ENCODE peak calls at places on chromosomes 4 and X, in nine cellular contexts. O, D, Z, G, X, Y, J, A and L are unnamed samples.

GRCh38 chr4:36351082-36351666 is 69.8 kb downstream of the DTHD1 start:
- DNase-seq in O (peak; percentile 59), D (peak; percentile 67), Z (peak; percentile 75), G (peak; percentile 60), X (peak; percentile 74), Y (peak; percentile 70), J (no peak), A (peak; percentile 65), L (peak; percentile 72)

GRCh38 chr4:47031713-47032404 is 492 bp downstream of the GABRB1 start:
- DNase-seq in O (no peak), D (peak; percentile 9), Z (no peak), G (no peak), X (no peak), Y (no peak), J (no peak), A (peak; percentile 19), L (peak; percentile 14)

GRCh38 chrX:118350715-118351114 is 4.8 kb downstream of the WDR44 start:
- DNase-seq in O (no peak), D (no peak), Z (no peak), G (no peak), X (no peak), Y (no peak), J (no peak), A (no peak), L (no peak)

GRCh38 chr4:150647008-150647407 is 65.1 kb downstream of the MAB21L2 start:
- DNase-seq in O (no peak), D (no peak), Z (no peak), G (no peak), X (no peak), Y (no peak), J (no peak), A (no peak), L (no peak)

GRCh38 chrX:110146521-110146920 is 143.6 kb downstream of the TMEM164 start:
- DNase-seq in O (no peak), D (peak; percentile 14), Z (peak; percentile 48), G (peak; percentile 45), X (peak; percentile 47), Y (peak; percentile 64), J (no peak), A (peak; percentile 62), L (peak; percentile 35)

GRCh38 chr4:84708406-84709135 is 125.6 kb downstream of the CDS1 start:
- DNase-seq in O (no peak), D (no peak), Z (no peak), G (no peak), X (no peak), Y (no peak), J (no peak), A (no peak), L (no peak)

GRCh38 chr4:128385683-128386304 is 98.2 kb upstream of the PGRMC2 start:
- DNase-seq in O (no peak), D (no peak), Z (no peak), G (no peak), X (no peak), Y (no peak), J (no peak), A (no peak), L (no peak)

GRCh38 chr4:145956288-145956890 is 17.8 kb upstream of the ZNF827 start:
- DNase-seq in O (peak; percentile 46), D (peak; percentile 31), Z (peak; percentile 46), G (peak; percentile 68), X (no peak), Y (peak; percentile 60), J (no peak), A (peak; percentile 50), L (peak; percentile 30)

GRCh38 chr4:140135529-140136021 is 18.4 kb downstream of the MAML3 start:
- DNase-seq in O (no peak), D (no peak), Z (no peak), G (no peak), X (no peak), Y (no peak), J (no peak), A (no peak), L (peak; percentile 15)

GRCh38 chr4:155529761-155530160 is 136.9 kb upstream of the GUCY1A1 start:
- DNase-seq in O (no peak), D (no peak), Z (no peak), G (no peak), X (no peak), Y (no peak), J (no peak), A (no peak), L (no peak)

GRCh38 chr4:8473198-8473919 is 32.8 kb downstream of the TRMT44 start:
- DNase-seq in O (peak; percentile 24), D (no peak), Z (no peak), G (no peak), X (no peak), Y (no peak), J (no peak), A (no peak), L (no peak)

GRCh38 chrX:137431693-137432488 is 134.0 kb upstream of the ZIC3 start:
- DNase-seq in O (peak; percentile 71), D (no peak), Z (no peak), G (no peak), X (no peak), Y (peak; percentile 70), J (no peak), A (no peak), L (no peak)

GRCh38 chr4:8817081-8817812 is 54.4 kb downstream of the HMX1 start:
- DNase-seq in O (no peak), D (no peak), Z (no peak), G (peak; percentile 29), X (no peak), Y (no peak), J (no peak), A (no peak), L (no peak)

GRCh38 chr4:17762705-17763104 is 18.7 kb downstream of the FAM184B start:
- DNase-seq in O (no peak), D (no peak), Z (no peak), G (no peak), X (no peak), Y (no peak), J (no peak), A (no peak), L (no peak)

GRCh38 chrX:78327370-78328048 is at the start of gene CYSLTR1:
- DNase-seq in O (no peak), D (no peak), Z (peak; percentile 61), G (no peak), X (no peak), Y (peak; percentile 1), J (no peak), A (no peak), L (no peak)

GRCh38 chrX:2696698-2697215 is 5.7 kb downstream of the CD99 start:
- DNase-seq in O (no peak), D (peak; percentile 61), Z (no peak), G (no peak), X (no peak), Y (no peak), J (no peak), A (no peak), L (no peak)
- H3K4me1 ChIP-seq in O (no peaks in the 10 kb centered on the region), D (peaks cover 88% of the 10 kb centered on the region), Z (no peaks in the 10 kb centered on the region), G (no peaks in the 10 kb centered on the region), X (peaks cover 61% of the 10 kb centered on the region), Y (peaks cover 6% of the 10 kb centered on the region), J (peaks cover 95% of the 10 kb centered on the region), A (peaks cover 8% of the 10 kb centered on the region), L (peaks cover 86% of the 10 kb centered on the region)

GRCh38 chr4:52715255-52715897 is 35.8 kb downstream of the ERVMER34-1 start:
- DNase-seq in O (no peak), D (no peak), Z (no peak), G (no peak), X (no peak), Y (no peak), J (no peak), A (no peak), L (no peak)

GRCh38 chr4:52713456-52713937 is 37.7 kb downstream of the ERVMER34-1 start:
- DNase-seq in O (no peak), D (no peak), Z (peak; percentile 31), G (no peak), X (no peak), Y (peak; percentile 44), J (no peak), A (no peak), L (no peak)

GRCh38 chr4:52715914-52716313 is 35.3 kb downstream of the ERVMER34-1 start:
- DNase-seq in O (no peak), D (no peak), Z (no peak), G (no peak), X (no peak), Y (no peak), J (no peak), A (no peak), L (no peak)

GRCh38 chr4:52712991-52713275 is 38.3 kb downstream of the ERVMER34-1 start:
- DNase-seq in O (no peak), D (no peak), Z (no peak), G (no peak), X (no peak), Y (no peak), J (no peak), A (no peak), L (no peak)

DNA sequence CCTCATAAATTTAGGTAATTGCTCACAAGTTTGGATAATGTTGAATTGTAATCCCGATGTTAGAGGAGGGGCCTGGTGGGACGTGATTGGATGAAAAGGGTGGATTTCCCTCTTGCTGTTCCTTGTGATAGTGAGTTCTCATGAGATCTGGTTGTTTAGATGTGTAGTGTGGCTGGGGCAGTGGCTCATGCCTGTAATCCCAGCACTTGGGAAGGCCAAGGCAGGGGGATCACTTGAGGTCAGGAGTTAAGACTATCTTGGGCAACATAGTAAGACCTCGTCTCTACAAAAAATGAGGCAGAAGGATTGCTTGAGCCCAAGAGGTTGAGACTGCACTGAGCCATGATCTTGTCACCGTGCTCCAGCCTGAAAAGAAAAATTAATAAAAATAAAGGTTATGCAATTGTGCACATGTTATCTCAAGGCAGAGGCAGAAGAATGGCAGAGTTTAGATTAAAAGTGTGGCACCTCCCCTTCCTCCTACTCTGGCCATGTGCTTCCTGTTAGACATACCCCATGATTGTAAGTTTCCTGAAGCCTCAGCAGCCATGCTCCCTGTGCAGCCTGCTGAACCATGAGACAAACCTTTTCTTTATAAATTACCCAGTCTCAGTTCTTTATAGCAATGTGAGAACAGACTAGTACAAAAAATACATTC is 36.5 kb downstream of the ERVMER34-1 start:
- DNase-seq in O (no peak), D (no peak), Z (no peak), G (no peak), X (no peak), Y (no peak), J (no peak), A (no peak), L (no peak)
- H3K4me1 ChIP-seq in O (peaks cover 15% of the 10 kb centered on the region), D (peaks cover 38% of the 10 kb centered on the region), Z (peaks cover 21% of the 10 kb centered on the region), G (peaks cover 10% of the 10 kb centered on the region), X (no peaks in the 10 kb centered on the region), Y (peaks cover 18% of the 10 kb centered on the region), J (peaks cover 36% of the 10 kb centered on the region), A (peaks cover 14% of the 10 kb centered on the region), L (peaks cover 24% of the 10 kb centered on the region)

GRCh38 chr4:80240976-80241375 is 25.5 kb upstream of the FGF5 start:
- DNase-seq in O (no peak), D (no peak), Z (peak; percentile 18), G (no peak), X (no peak), Y (no peak), J (no peak), A (no peak), L (no peak)
- H3K4me1 ChIP-seq in O (no peaks in the 10 kb centered on the region), D (no peaks in the 10 kb centered on the region), Z (peaks cover 9% of the 10 kb centered on the region), G (no peaks in the 10 kb centered on the region), X (no peaks in the 10 kb centered on the region), Y (no peaks in the 10 kb centered on the region), J (no peaks in the 10 kb centered on the region), A (no peaks in the 10 kb centered on the region), L (no peaks in the 10 kb centered on the region)

DNA sequence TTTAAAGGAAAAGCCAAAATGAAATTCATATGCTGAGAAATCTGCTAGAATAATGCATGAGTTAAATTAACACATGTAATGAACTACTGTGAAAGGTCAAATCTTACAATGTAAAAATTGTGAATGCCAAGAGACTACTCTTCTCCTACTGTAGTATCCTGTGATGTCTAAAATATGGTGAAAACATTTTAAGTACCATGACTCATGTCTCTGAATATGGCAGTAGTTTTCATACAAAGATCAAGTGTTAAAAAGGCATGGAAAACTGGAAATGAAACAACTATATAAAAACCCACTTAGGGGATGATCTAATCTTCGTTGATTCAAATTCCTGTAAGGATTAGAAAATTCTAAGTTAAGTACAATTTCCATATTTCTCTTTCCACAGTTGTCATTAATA is 221.3 kb downstream of the PPP3CA start:
- DNase-seq in O (no peak), D (no peak), Z (no peak), G (no peak), X (no peak), Y (no peak), J (no peak), A (no peak), L (no peak)
- H3K4me1 ChIP-seq in O (no peaks in the 10 kb centered on the region), D (no peaks in the 10 kb centered on the region), Z (no peaks in the 10 kb centered on the region), G (no peaks in the 10 kb centered on the region), X (peaks cover 3% of the 10 kb centered on the region), Y (peaks cover 5% of the 10 kb centered on the region), J (peaks cover 16% of the 10 kb centered on the region), A (peaks cover 6% of the 10 kb centered on the region), L (no peaks in the 10 kb centered on the region)